ENCODE peak calls at places on chromosome 3, in seven cellular contexts. U, R, A, G, X, Y and Q are unnamed samples.

GRCh38 chr3:37287776-37288175 is 113.4 kb upstream of the LRRFIP2 start:
- DNase-seq in X (peak), A (no peak), Y (no peak), R (no peak), U (peak), G (no peak), Q (no peak)

GRCh38 chr3:127002195-127003174 is 19.6 kb downstream of the PLXNA1 start:
- DNase-seq in A (peak), X (peak), Y (no peak), G (peak), R (no peak), U (no peak), Q (no peak)

GRCh38 chr3:145145461-145145860 is 1015.5 kb downstream of the PLOD2 start:
- DNase-seq in A (no peak), U (no peak), Y (no peak), R (no peak), G (no peak), X (no peak), Q (no peak)

GRCh38 chr3:14549256-14549931 is 9.3 kb upstream of the GRIP2 start:
- DNase-seq in X (peak), U (peak), Y (peak), G (no peak), R (no peak), A (no peak), Q (peak)

GRCh38 chr3:12014613-12015012 is 10.4 kb downstream of the SYN2 start:
- DNase-seq in A (no peak), Y (no peak), X (no peak), U (no peak), R (no peak), G (no peak), Q (no peak)

GRCh38 chr3:195010551-195011100 is 260.3 kb downstream of the XXYLT1 start:
- DNase-seq in U (no peak), Y (no peak), X (no peak), R (no peak), A (no peak), G (no peak), Q (no peak)

GRCh38 chr3:155302476-155302875 is 9.0 kb upstream of the STRIT1 start:
- DNase-seq in G (no peak), U (peak), X (no peak), A (no peak), Y (no peak), R (no peak), Q (peak)

GRCh38 chr3:197027896-197028710 is 1.5 kb downstream of the MELTF start:
- DNase-seq in A (no peak), Y (no peak), U (no peak), X (no peak), G (no peak), R (no peak), Q (no peak)

GRCh38 chr3:144556392-144556791 is 584.8 kb downstream of the DIPK2A start:
- DNase-seq in U (peak), A (no peak), R (no peak), G (peak), X (peak), Y (no peak), Q (peak)

GRCh38 chr3:140395134-140396075 is 282.5 kb upstream of the TRIM42 start:
- DNase-seq in U (peak), G (no peak), X (no peak), R (no peak), Y (no peak), A (no peak), Q (no peak)

GRCh38 chr3:10334042-10334441 is 13.1 kb upstream of the SEC13 start:
- DNase-seq in U (no peak), Y (no peak), X (no peak), G (no peak), R (no peak), A (no peak), Q (no peak)

GRCh38 chr3:197456271-197457091 is 99.3 kb downstream of the BDH1 start:
- DNase-seq in R (no peak), A (no peak), U (peak), Y (no peak), G (peak), X (peak), Q (peak)

GRCh38 chr3:142850395-142851023 is 38.4 kb downstream of the PCOLCE2 start:
- DNase-seq in R (no peak), A (no peak), G (peak), Y (peak), U (peak), X (no peak), Q (no peak)

GRCh38 chr3:52809821-52810377 is 15.3 kb downstream of the ITIH3 start:
- DNase-seq in A (no peak), R (no peak), X (no peak), G (no peak), U (no peak), Y (no peak), Q (no peak)

GRCh38 chr3:13708871-13709595 is 160.1 kb downstream of the FBLN2 start:
- DNase-seq in R (no peak), U (no peak), X (no peak), G (no peak), A (no peak), Y (no peak), Q (no peak)

GRCh38 chr3:188137062-188137461 is 16.9 kb upstream of the LPP start:
- DNase-seq in G (no peak), X (no peak), Y (peak), U (no peak), R (no peak), A (no peak), Q (no peak)

GRCh38 chr3:124584245-124584551 is 146.1 kb upstream of the UMPS start:
- DNase-seq in X (no peak), Y (no peak), R (no peak), A (no peak), G (no peak), U (no peak), Q (no peak)